ENCODE peak calls at places on chromosomes 16 and 17, in six cellular contexts. B is IMR-90, F is A549, U is GM12878, Y is H1, A is SK-N-SH. D is an unnamed sample.

GRCh38 chr17:1197781-1198490 is 18.2 kb upstream of the ABR start:
- DNase-seq in A (no peak), B (no peak), F (no peak), U (peak; percentile 97), Y (no peak), D (no peak)

GRCh38 chr16:23145186-23145585 is 4.1 kb downstream of the USP31 start:
- DNase-seq in A (no peak), U (no peak), F (no peak), B (no peak), Y (no peak), D (no peak)

GRCh38 chr17:73968680-73969079 is 234.8 kb upstream of the RPL38 start:
- DNase-seq in U (no peak), A (no peak), F (no peak), B (no peak), Y (no peak), D (no peak)

GRCh38 chr16:53159781-53160436 is 105.1 kb downstream of the CHD9 start:
- DNase-seq in A (peak; percentile 43), F (peak; percentile 46), Y (no peak), U (peak; percentile 20), B (peak; percentile 62), D (no peak)

GRCh38 chr17:47172698-47173565 is 16.2 kb downstream of the CDC27 start:
- DNase-seq in Y (no peak), B (no peak), F (no peak), A (no peak), U (no peak), D (no peak)

GRCh38 chr17:6995500-6996255 is at the start of gene ALOX12:
- DNase-seq in U (no peak), B (no peak), Y (no peak), A (no peak), F (no peak), D (peak; percentile 77)

GRCh38 chr16:19240494-19240893 is 45.0 kb upstream of the CLEC19A start:
- DNase-seq in U (no peak), Y (no peak), A (no peak), F (no peak), B (no peak), D (no peak)

GRCh38 chr16:17433577-17433960 is 37.2 kb downstream of the XYLT1 start:
- DNase-seq in F (no peak), U (no peak), A (no peak), Y (no peak), B (no peak), D (no peak)

GRCh38 chr16:74700206-74701040 is at the start of gene MLKL:
- DNase-seq in B (peak; percentile 26), A (peak; percentile 66), F (peak; percentile 72), Y (no peak), U (peak; percentile 11), D (peak; percentile 57)

GRCh38 chr16:57906385-57907316 is 64.3 kb downstream of the CNGB1 start:
- DNase-seq in F (no peak), A (no peak), B (no peak), U (no peak), Y (no peak), D (peak; percentile 74)

GRCh38 chr17:38415250-38416194 is 12.7 kb upstream of the ARHGAP23 start:
- DNase-seq in B (peak; percentile 69), F (no peak), Y (no peak), U (peak; percentile 11), A (no peak), D (peak; percentile 69)

GRCh38 chr16:85620403-85620802 is 7.3 kb downstream of the GSE1 start:
- DNase-seq in A (no peak), B (no peak), Y (no peak), F (no peak), U (no peak), D (no peak)

GRCh38 chr17:79991140-79991923 is 44.3 kb downstream of the TBC1D16 start:
- DNase-seq in U (no peak), Y (peak; percentile 44), F (peak; percentile 97), A (peak; percentile 100), B (peak; percentile 74), D (peak; percentile 87)

GRCh38 chr17:10233157-10233556 is 34.8 kb upstream of the GAS7 start:
- DNase-seq in Y (no peak), B (no peak), F (no peak), A (no peak), U (no peak), D (no peak)

GRCh38 chr16:7209598-7209997 is 123.0 kb upstream of the RBFOX1 start:
- DNase-seq in Y (no peak), A (no peak), B (no peak), U (no peak), F (no peak), D (no peak)

GRCh38 chr17:40915199-40915661 is 22.2 kb downstream of the KRT23 start:
- DNase-seq in U (peak; percentile 13), B (peak; percentile 98), Y (no peak), F (peak; percentile 94), A (no peak), D (no peak)

GRCh38 chr16:75319513-75320401 is 68.3 kb upstream of the BCAR1 start:
- DNase-seq in Y (no peak), U (peak; percentile 78), B (peak; percentile 92), A (no peak), F (no peak), D (no peak)

GRCh38 chr16:69397821-69398521 is 12.2 kb upstream of the TERF2 start:
- DNase-seq in Y (no peak), B (peak; percentile 78), F (peak; percentile 79), U (peak; percentile 19), A (peak; percentile 61), D (peak; percentile 53)

GRCh38 chr17:15513058-15513858 is 45.8 kb upstream of the CDRT4 start:
- DNase-seq in U (no peak), A (no peak), Y (no peak), F (no peak), B (peak; percentile 64), D (no peak)

GRCh38 chr16:19644877-19645276 is 73.2 kb downstream of the KNOP1 start:
- DNase-seq in B (peak; percentile 14), A (peak; percentile 25), F (no peak), U (no peak), Y (no peak), D (no peak)

GRCh38 chr17:910503-911194 is 68.9 kb downstream of the NXN start:
- DNase-seq in B (no peak), U (no peak), A (no peak), F (no peak), Y (no peak), D (no peak)

GRCh38 chr17:80816241-80817103 is 175.2 kb upstream of the CHMP6 start:
- DNase-seq in B (no peak), U (no peak), Y (no peak), F (no peak), A (peak; percentile 30), D (no peak)

GRCh38 chr17:67617304-67617899 is 100.3 kb upstream of the NOL11 start:
- DNase-seq in Y (no peak), F (no peak), B (no peak), A (no peak), U (no peak), D (no peak)

GRCh38 chr16:85563515-85564276 is 49.4 kb upstream of the GSE1 start:
- DNase-seq in U (no peak), Y (no peak), A (peak; percentile 90), F (no peak), B (peak; percentile 37), D (no peak)

GRCh38 chr17:48997827-48998556 is 807 bp downstream of the IGF2BP1 start:
- DNase-seq in B (no peak), A (peak; percentile 58), F (no peak), Y (no peak), U (no peak), D (peak; percentile 40)
- TF ChIP-seq USF2 in B (no peak), A (no peak), F (no peak), Y (no peak), U (no peak), D (no peak)

DNA sequence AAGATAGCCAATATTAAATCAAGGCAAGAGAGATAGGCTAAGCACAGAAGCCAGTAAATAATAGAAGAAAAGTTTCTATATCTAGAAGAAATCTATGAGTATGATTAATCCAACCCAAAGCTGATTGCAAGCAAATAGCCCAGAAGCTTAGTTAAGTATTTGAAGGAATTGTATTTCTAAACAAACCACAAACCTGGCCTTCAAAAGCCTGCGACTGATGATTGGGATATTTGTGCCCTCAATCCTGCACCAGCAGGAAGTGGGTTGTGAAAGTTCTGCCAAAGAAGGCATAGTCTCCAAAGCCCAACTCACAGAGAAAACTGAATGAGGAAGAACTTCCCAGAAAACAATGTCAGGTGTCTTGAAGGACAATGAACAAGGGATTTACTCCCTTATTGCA is 114.5 kb upstream of the C17orf78 start:
- DNase-seq in U (no peak), B (peak; percentile 27), F (no peak), A (no peak), Y (no peak), D (no peak)
- TF ChIP-seq USF2 in U (no peak), B (no peak), F (no peak), A (no peak), Y (no peak), D (no peak)

GRCh38 chr16:66603537-66604375 is 748 bp upstream of the CMTM3 start:
- DNase-seq in Y (no peak), U (no peak), A (peak; percentile 76), B (peak; percentile 58), F (peak; percentile 70), D (peak; percentile 74)
- TF ChIP-seq USF2 in Y (no peak), U (no peak), A (no peak), B (no peak), F (no peak), D (no peak)

DNA sequence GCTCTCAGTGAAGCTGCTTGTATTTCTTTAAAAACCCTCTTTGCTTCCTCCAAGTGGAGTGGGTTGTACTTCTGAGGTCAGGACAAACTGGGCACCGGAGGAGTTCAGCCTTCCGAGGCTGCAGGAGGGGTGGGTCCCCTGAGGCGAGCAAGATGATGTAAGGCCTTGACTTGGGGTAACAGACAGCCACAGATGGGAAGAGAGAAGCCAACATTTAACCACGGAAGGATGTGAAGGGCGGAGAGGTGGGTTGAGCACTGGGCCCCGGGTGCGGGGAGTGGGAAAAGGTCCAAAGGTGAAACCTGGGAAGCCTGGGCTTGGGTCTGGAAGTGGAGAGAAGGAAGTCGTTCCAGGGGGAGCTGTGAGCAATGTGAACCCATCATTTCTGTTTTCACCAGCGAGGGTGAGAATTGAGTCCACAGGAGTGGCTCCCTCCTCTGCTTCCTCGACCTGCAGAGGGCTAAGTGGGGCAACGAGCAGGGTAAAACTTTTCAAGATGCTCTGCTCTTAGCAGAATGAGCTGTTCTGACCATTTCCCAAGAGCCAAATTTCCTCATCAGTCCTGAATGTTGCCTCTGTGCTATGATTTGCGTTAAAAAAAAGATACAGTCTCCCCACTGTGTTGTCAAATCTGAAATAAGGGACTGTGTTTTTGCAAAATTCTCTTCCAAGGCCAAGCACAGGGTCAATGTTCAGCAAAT is 137.7 kb upstream of the CRHR1 start:
- DNase-seq in Y (no peak), U (no peak), F (no peak), A (no peak), B (no peak), D (no peak)
- TF ChIP-seq USF2 in Y (no peak), U (no peak), F (no peak), A (no peak), B (no peak), D (no peak)

GRCh38 chr17:78745407-78746088 is 36.5 kb downstream of the CYTH1 start:
- DNase-seq in A (no peak), U (no peak), B (peak; percentile 49), Y (no peak), F (no peak), D (peak; percentile 28)
- TF ChIP-seq USF2 in A (no peak), U (no peak), B (no peak), Y (no peak), F (no peak), D (no peak)

D was measured in WTC11.